ENCODE peak calls at places on chromosomes 13 and 19, in eight cellular contexts. One of them, this sample, is unnamed.

GRCh38 chr13:39259371-39259770 is 221.1 kb downstream of the NHLRC3 start:
- DNase-seq in NCI-H510A treated with DMSO at 0.1 percent for 48 hours: no peak
- DNase-seq in GM04504: no peak
- DNase-seq in astrocyte of the spinal cord: no peak
- DNase-seq in fibroblast of lung: no peak
- DNase-seq in cardiac fibroblast: no peak
- DNase-seq in NCI-H1092: no peak
- DNase-seq in activated T-helper 1 cell treated with Interleukin-2 at 50 U/mL for 16 hours: no peak
- DNase-seq in this sample: no peak

GRCh38 chr19:16626796-16627193 is 1.2 kb downstream of the MED26 start:
- DNase-seq in NCI-H510A treated with DMSO at 0.1 percent for 48 hours: no peak
- DNase-seq in GM04504: no peak
- DNase-seq in astrocyte of the spinal cord: no peak
- DNase-seq in cardiac fibroblast: no peak
- DNase-seq in activated T-helper 1 cell treated with Interleukin-2 at 50 U/mL for 16 hours: no peak
- DNase-seq in fibroblast of lung: no peak
- DNase-seq in NCI-H1092: no peak
- DNase-seq in this sample: no peak

GRCh38 chr13:48618937-48619336 is 34.8 kb upstream of the CYSLTR2 start:
- DNase-seq in activated T-helper 1 cell treated with Interleukin-2 at 50 U/mL for 16 hours: no peak
- DNase-seq in cardiac fibroblast: no peak
- DNase-seq in fibroblast of lung: no peak
- DNase-seq in NCI-H510A treated with DMSO at 0.1 percent for 48 hours: no peak
- DNase-seq in GM04504: no peak
- DNase-seq in NCI-H1092: no peak
- DNase-seq in astrocyte of the spinal cord: no peak
- DNase-seq in this sample: no peak

GRCh38 chr13:114067381-114067885 is 65.0 kb downstream of the RASA3 start:
- DNase-seq in NCI-H1092: no peak
- DNase-seq in astrocyte of the spinal cord: peak
- DNase-seq in fibroblast of lung: peak
- DNase-seq in cardiac fibroblast: peak
- DNase-seq in activated T-helper 1 cell treated with Interleukin-2 at 50 U/mL for 16 hours: no peak
- DNase-seq in NCI-H510A treated with DMSO at 0.1 percent for 48 hours: no peak
- DNase-seq in GM04504: peak
- DNase-seq in this sample: no peak

GRCh38 chr13:113059891-113060290 is 45.7 kb upstream of the F7 start:
- DNase-seq in cardiac fibroblast: no peak
- DNase-seq in NCI-H510A treated with DMSO at 0.1 percent for 48 hours: no peak
- DNase-seq in astrocyte of the spinal cord: no peak
- DNase-seq in NCI-H1092: no peak
- DNase-seq in GM04504: no peak
- DNase-seq in fibroblast of lung: no peak
- DNase-seq in activated T-helper 1 cell treated with Interleukin-2 at 50 U/mL for 16 hours: no peak
- DNase-seq in this sample: no peak

GRCh38 chr19:32878988-32879387 is 9.4 kb upstream of the SLC7A9 start:
- DNase-seq in GM04504: no peak
- DNase-seq in NCI-H510A treated with DMSO at 0.1 percent for 48 hours: no peak
- DNase-seq in activated T-helper 1 cell treated with Interleukin-2 at 50 U/mL for 16 hours: no peak
- DNase-seq in fibroblast of lung: no peak
- DNase-seq in cardiac fibroblast: no peak
- DNase-seq in NCI-H1092: no peak
- DNase-seq in astrocyte of the spinal cord: no peak
- DNase-seq in this sample: no peak

GRCh38 chr13:90154311-90154960 is 1193.1 kb upstream of the MIR17HG start:
- DNase-seq in cardiac fibroblast: no peak
- DNase-seq in GM04504: no peak
- DNase-seq in fibroblast of lung: no peak
- DNase-seq in activated T-helper 1 cell treated with Interleukin-2 at 50 U/mL for 16 hours: no peak
- DNase-seq in NCI-H510A treated with DMSO at 0.1 percent for 48 hours: no peak
- DNase-seq in NCI-H1092: no peak
- DNase-seq in astrocyte of the spinal cord: no peak
- DNase-seq in this sample: no peak

GRCh38 chr19:3483226-3483628 is at the start of gene SMIM44:
- DNase-seq in astrocyte of the spinal cord: no peak
- DNase-seq in fibroblast of lung: no peak
- DNase-seq in activated T-helper 1 cell treated with Interleukin-2 at 50 U/mL for 16 hours: no peak
- DNase-seq in cardiac fibroblast: no peak
- DNase-seq in GM04504: no peak
- DNase-seq in NCI-H510A treated with DMSO at 0.1 percent for 48 hours: no peak
- DNase-seq in NCI-H1092: no peak
- DNase-seq in this sample: no peak

GRCh38 chr13:39036212-39036611 is 1.7 kb downstream of the PROSER1 start:
- DNase-seq in activated T-helper 1 cell treated with Interleukin-2 at 50 U/mL for 16 hours: no peak
- DNase-seq in astrocyte of the spinal cord: peak
- DNase-seq in NCI-H510A treated with DMSO at 0.1 percent for 48 hours: no peak
- DNase-seq in cardiac fibroblast: peak
- DNase-seq in NCI-H1092: no peak
- DNase-seq in GM04504: no peak
- DNase-seq in fibroblast of lung: peak
- DNase-seq in this sample: no peak

GRCh38 chr19:18122424-18122823 is 24.8 kb downstream of the MAST3 start:
- DNase-seq in fibroblast of lung: no peak
- DNase-seq in astrocyte of the spinal cord: no peak
- DNase-seq in activated T-helper 1 cell treated with Interleukin-2 at 50 U/mL for 16 hours: no peak
- DNase-seq in cardiac fibroblast: no peak
- DNase-seq in GM04504: no peak
- DNase-seq in NCI-H1092: no peak
- DNase-seq in NCI-H510A treated with DMSO at 0.1 percent for 48 hours: no peak
- DNase-seq in this sample: no peak

GRCh38 chr19:33868821-33869412 is 72.2 kb downstream of the KCTD15 start:
- DNase-seq in cardiac fibroblast: peak
- DNase-seq in activated T-helper 1 cell treated with Interleukin-2 at 50 U/mL for 16 hours: no peak
- DNase-seq in fibroblast of lung: peak
- DNase-seq in NCI-H510A treated with DMSO at 0.1 percent for 48 hours: no peak
- DNase-seq in GM04504: no peak
- DNase-seq in astrocyte of the spinal cord: peak
- DNase-seq in NCI-H1092: no peak
- DNase-seq in this sample: no peak

GRCh38 chr19:9793051-9793591 is 24.6 kb upstream of the ZNF846 start:
- DNase-seq in NCI-H1092: no peak
- DNase-seq in astrocyte of the spinal cord: peak
- DNase-seq in GM04504: no peak
- DNase-seq in fibroblast of lung: peak
- DNase-seq in activated T-helper 1 cell treated with Interleukin-2 at 50 U/mL for 16 hours: peak
- DNase-seq in cardiac fibroblast: peak
- DNase-seq in NCI-H510A treated with DMSO at 0.1 percent for 48 hours: peak
- DNase-seq in this sample: peak

GRCh38 chr13:40165533-40165932 is 500.9 kb downstream of the FOXO1 start:
- DNase-seq in NCI-H1092: no peak
- DNase-seq in cardiac fibroblast: no peak
- DNase-seq in astrocyte of the spinal cord: no peak
- DNase-seq in NCI-H510A treated with DMSO at 0.1 percent for 48 hours: no peak
- DNase-seq in fibroblast of lung: no peak
- DNase-seq in activated T-helper 1 cell treated with Interleukin-2 at 50 U/mL for 16 hours: no peak
- DNase-seq in GM04504: no peak
- DNase-seq in this sample: no peak

GRCh38 chr19:18906605-18907519 is 10.9 kb upstream of the CERS1 start:
- DNase-seq in cardiac fibroblast: no peak
- DNase-seq in NCI-H510A treated with DMSO at 0.1 percent for 48 hours: no peak
- DNase-seq in astrocyte of the spinal cord: no peak
- DNase-seq in NCI-H1092: no peak
- DNase-seq in GM04504: no peak
- DNase-seq in fibroblast of lung: no peak
- DNase-seq in activated T-helper 1 cell treated with Interleukin-2 at 50 U/mL for 16 hours: no peak
- DNase-seq in this sample: no peak

GRCh38 chr13:48265217-48265815 is 32.3 kb downstream of the ITM2B start:
- DNase-seq in GM04504: no peak
- DNase-seq in activated T-helper 1 cell treated with Interleukin-2 at 50 U/mL for 16 hours: no peak
- DNase-seq in astrocyte of the spinal cord: no peak
- DNase-seq in cardiac fibroblast: no peak
- DNase-seq in NCI-H510A treated with DMSO at 0.1 percent for 48 hours: no peak
- DNase-seq in fibroblast of lung: no peak
- DNase-seq in NCI-H1092: no peak
- DNase-seq in this sample: no peak

GRCh38 chr13:61410669-61411297 is 4.9 kb downstream of the PCDH20 start:
- DNase-seq in NCI-H1092: peak
- DNase-seq in fibroblast of lung: peak
- DNase-seq in cardiac fibroblast: peak
- DNase-seq in astrocyte of the spinal cord: peak
- DNase-seq in activated T-helper 1 cell treated with Interleukin-2 at 50 U/mL for 16 hours: no peak
- DNase-seq in NCI-H510A treated with DMSO at 0.1 percent for 48 hours: peak
- DNase-seq in GM04504: no peak
- DNase-seq in this sample: no peak

GRCh38 chr19:6501740-6502648 is at the start of gene TUBB4A:
- DNase-seq in GM04504: no peak
- DNase-seq in astrocyte of the spinal cord: no peak
- DNase-seq in fibroblast of lung: no peak
- DNase-seq in cardiac fibroblast: no peak
- DNase-seq in activated T-helper 1 cell treated with Interleukin-2 at 50 U/mL for 16 hours: no peak
- DNase-seq in NCI-H510A treated with DMSO at 0.1 percent for 48 hours: no peak
- DNase-seq in NCI-H1092: no peak
- DNase-seq in this sample: no peak

GRCh38 chr19:41324921-41325639 is 15.1 kb downstream of the CCDC97 start:
- DNase-seq in cardiac fibroblast: peak
- DNase-seq in NCI-H1092: no peak
- DNase-seq in fibroblast of lung: peak
- DNase-seq in astrocyte of the spinal cord: peak
- DNase-seq in activated T-helper 1 cell treated with Interleukin-2 at 50 U/mL for 16 hours: no peak
- DNase-seq in GM04504: peak
- DNase-seq in NCI-H510A treated with DMSO at 0.1 percent for 48 hours: no peak
- DNase-seq in this sample: no peak

GRCh38 chr13:100139822-100140221 is 50.9 kb downstream of the PCCA start:
- DNase-seq in astrocyte of the spinal cord: no peak
- DNase-seq in GM04504: no peak
- DNase-seq in cardiac fibroblast: no peak
- DNase-seq in fibroblast of lung: peak
- DNase-seq in activated T-helper 1 cell treated with Interleukin-2 at 50 U/mL for 16 hours: no peak
- DNase-seq in NCI-H510A treated with DMSO at 0.1 percent for 48 hours: no peak
- DNase-seq in NCI-H1092: no peak
- DNase-seq in this sample: no peak

GRCh38 chr13:62710766-62711165 is 1295.1 kb upstream of the PCDH20 start:
- DNase-seq in NCI-H1092: no peak
- DNase-seq in cardiac fibroblast: no peak
- DNase-seq in fibroblast of lung: no peak
- DNase-seq in astrocyte of the spinal cord: no peak
- DNase-seq in activated T-helper 1 cell treated with Interleukin-2 at 50 U/mL for 16 hours: no peak
- DNase-seq in NCI-H510A treated with DMSO at 0.1 percent for 48 hours: no peak
- DNase-seq in GM04504: no peak
- DNase-seq in this sample: no peak

GRCh38 chr19:16627194-16627927 is 643 bp downstream of the MED26 start:
- DNase-seq in astrocyte of the spinal cord: no peak
- DNase-seq in activated T-helper 1 cell treated with Interleukin-2 at 50 U/mL for 16 hours: no peak
- DNase-seq in fibroblast of lung: peak
- DNase-seq in cardiac fibroblast: no peak
- DNase-seq in GM04504: no peak
- DNase-seq in NCI-H1092: no peak
- DNase-seq in NCI-H510A treated with DMSO at 0.1 percent for 48 hours: no peak
- DNase-seq in this sample: no peak

GRCh38 chr13:20608438-20609020 is 41.6 kb downstream of the IFT88 start:
- DNase-seq in fibroblast of lung: peak
- DNase-seq in GM04504: no peak
- DNase-seq in NCI-H510A treated with DMSO at 0.1 percent for 48 hours: no peak
- DNase-seq in NCI-H1092: no peak
- DNase-seq in activated T-helper 1 cell treated with Interleukin-2 at 50 U/mL for 16 hours: no peak
- DNase-seq in astrocyte of the spinal cord: peak
- DNase-seq in cardiac fibroblast: peak
- DNase-seq in this sample: no peak

GRCh38 chr13:99354371-99354951 is 47.3 kb upstream of the GPR183 start:
- DNase-seq in cardiac fibroblast: no peak
- DNase-seq in activated T-helper 1 cell treated with Interleukin-2 at 50 U/mL for 16 hours: no peak
- DNase-seq in GM04504: no peak
- DNase-seq in fibroblast of lung: no peak
- DNase-seq in NCI-H1092: no peak
- DNase-seq in astrocyte of the spinal cord: no peak
- DNase-seq in NCI-H510A treated with DMSO at 0.1 percent for 48 hours: no peak
- DNase-seq in this sample: no peak

GRCh38 chr19:46461537-46461936 is 9.8 kb downstream of the PNMA8A start:
- DNase-seq in NCI-H1092: no peak
- DNase-seq in fibroblast of lung: no peak
- DNase-seq in astrocyte of the spinal cord: peak
- DNase-seq in NCI-H510A treated with DMSO at 0.1 percent for 48 hours: no peak
- DNase-seq in GM04504: no peak
- DNase-seq in activated T-helper 1 cell treated with Interleukin-2 at 50 U/mL for 16 hours: no peak
- DNase-seq in cardiac fibroblast: no peak
- DNase-seq in this sample: no peak

GRCh38 chr19:2719232-2719735 is 1.9 kb downstream of the DIRAS1 start:
- DNase-seq in astrocyte of the spinal cord: no peak
- DNase-seq in NCI-H510A treated with DMSO at 0.1 percent for 48 hours: no peak
- DNase-seq in fibroblast of lung: no peak
- DNase-seq in NCI-H1092: no peak
- DNase-seq in activated T-helper 1 cell treated with Interleukin-2 at 50 U/mL for 16 hours: no peak
- DNase-seq in GM04504: no peak
- DNase-seq in cardiac fibroblast: no peak
- DNase-seq in this sample: no peak

GRCh38 chr13:79282976-79283375 is 123.1 kb downstream of the RBM26 start:
- DNase-seq in cardiac fibroblast: no peak
- DNase-seq in NCI-H510A treated with DMSO at 0.1 percent for 48 hours: no peak
- DNase-seq in NCI-H1092: no peak
- DNase-seq in astrocyte of the spinal cord: no peak
- DNase-seq in activated T-helper 1 cell treated with Interleukin-2 at 50 U/mL for 16 hours: no peak
- DNase-seq in fibroblast of lung: peak
- DNase-seq in GM04504: no peak
- DNase-seq in this sample: no peak

GRCh38 chr13:93080166-93080565 is 146.4 kb upstream of the GPC6 start:
- DNase-seq in NCI-H510A treated with DMSO at 0.1 percent for 48 hours: no peak
- DNase-seq in NCI-H1092: no peak
- DNase-seq in fibroblast of lung: no peak
- DNase-seq in cardiac fibroblast: no peak
- DNase-seq in GM04504: no peak
- DNase-seq in activated T-helper 1 cell treated with Interleukin-2 at 50 U/mL for 16 hours: no peak
- DNase-seq in astrocyte of the spinal cord: no peak
- DNase-seq in this sample: no peak

GRCh38 chr13:98868932-98869331 is 108.9 kb downstream of the DOCK9 start:
- DNase-seq in activated T-helper 1 cell treated with Interleukin-2 at 50 U/mL for 16 hours: no peak
- DNase-seq in cardiac fibroblast: no peak
- DNase-seq in fibroblast of lung: no peak
- DNase-seq in NCI-H1092: no peak
- DNase-seq in NCI-H510A treated with DMSO at 0.1 percent for 48 hours: no peak
- DNase-seq in GM04504: no peak
- DNase-seq in astrocyte of the spinal cord: no peak
- DNase-seq in this sample: no peak

GRCh38 chr19:36140289-36141038 is 598 bp downstream of the CAPNS1 start:
- DNase-seq in NCI-H1092: peak
- DNase-seq in cardiac fibroblast: peak
- DNase-seq in NCI-H510A treated with DMSO at 0.1 percent for 48 hours: peak
- DNase-seq in astrocyte of the spinal cord: peak
- DNase-seq in GM04504: no peak
- DNase-seq in activated T-helper 1 cell treated with Interleukin-2 at 50 U/mL for 16 hours: no peak
- DNase-seq in fibroblast of lung: peak
- DNase-seq in this sample: peak

GRCh38 chr19:46602392-46603194 is 1.5 kb downstream of the CALM3 start:
- DNase-seq in NCI-H510A treated with DMSO at 0.1 percent for 48 hours: no peak
- DNase-seq in NCI-H1092: no peak
- DNase-seq in cardiac fibroblast: no peak
- DNase-seq in fibroblast of lung: no peak
- DNase-seq in astrocyte of the spinal cord: no peak
- DNase-seq in GM04504: no peak
- DNase-seq in activated T-helper 1 cell treated with Interleukin-2 at 50 U/mL for 16 hours: no peak
- DNase-seq in this sample: peak

GRCh38 chr19:23075031-23075733 is 41.6 kb upstream of the ZNF730 start:
- DNase-seq in fibroblast of lung: peak
- DNase-seq in GM04504: no peak
- DNase-seq in cardiac fibroblast: peak
- DNase-seq in activated T-helper 1 cell treated with Interleukin-2 at 50 U/mL for 16 hours: no peak
- DNase-seq in astrocyte of the spinal cord: peak
- DNase-seq in NCI-H510A treated with DMSO at 0.1 percent for 48 hours: peak
- DNase-seq in NCI-H1092: peak
- DNase-seq in this sample: no peak

GRCh38 chr19:43462383-43462782 is 3.0 kb downstream of the LYPD3 start:
- DNase-seq in NCI-H510A treated with DMSO at 0.1 percent for 48 hours: no peak
- DNase-seq in GM04504: no peak
- DNase-seq in activated T-helper 1 cell treated with Interleukin-2 at 50 U/mL for 16 hours: no peak
- DNase-seq in cardiac fibroblast: no peak
- DNase-seq in NCI-H1092: no peak
- DNase-seq in fibroblast of lung: no peak
- DNase-seq in astrocyte of the spinal cord: no peak
- DNase-seq in this sample: no peak

GRCh38 chr13:106683918-106684317 is 116.0 kb upstream of the ARGLU1 start:
- DNase-seq in NCI-H510A treated with DMSO at 0.1 percent for 48 hours: no peak
- DNase-seq in GM04504: no peak
- DNase-seq in cardiac fibroblast: no peak
- DNase-seq in fibroblast of lung: no peak
- DNase-seq in NCI-H1092: no peak
- DNase-seq in astrocyte of the spinal cord: no peak
- DNase-seq in activated T-helper 1 cell treated with Interleukin-2 at 50 U/mL for 16 hours: no peak
- DNase-seq in this sample: no peak

GRCh38 chr19:6236310-6237291 is 43.2 kb downstream of the MLLT1 start:
- DNase-seq in GM04504: no peak
- DNase-seq in astrocyte of the spinal cord: no peak
- DNase-seq in activated T-helper 1 cell treated with Interleukin-2 at 50 U/mL for 16 hours: no peak
- DNase-seq in NCI-H510A treated with DMSO at 0.1 percent for 48 hours: no peak
- DNase-seq in fibroblast of lung: no peak
- DNase-seq in NCI-H1092: no peak
- DNase-seq in cardiac fibroblast: no peak
- DNase-seq in this sample: no peak